ENCODE peak calls at places on chromosomes 13 and 19, in eight cellular contexts. W, U, K, D, G, R, I and L are unnamed samples.

GRCh38 chr19:5407356-5407755 is 47.9 kb upstream of the ZNRF4 start:
- DNase-seq in R (no peak), D (peak), K (peak), U (peak), W (no peak), G (peak), I (peak), L (peak)

GRCh38 chr13:99432637-99433542 is 68.4 kb upstream of the TM9SF2 start:
- DNase-seq in R (peak), I (peak), U (no peak), K (peak), D (peak), G (peak), W (peak), L (peak)

GRCh38 chr19:54850930-54851329 is 687 bp downstream of the KIR3DL2 start:
- DNase-seq in G (no peak), D (no peak), W (no peak), I (no peak), U (no peak), K (no peak), R (no peak), L (no peak)

GRCh38 chr13:23558675-23559536 is 11.3 kb upstream of the TNFRSF19 start:
- DNase-seq in R (peak), W (no peak), G (no peak), U (peak), D (peak), K (peak), I (no peak), L (peak)

GRCh38 chr13:64057372-64058020 is 2641.8 kb upstream of the PCDH20 start:
- DNase-seq in G (no peak), I (no peak), U (no peak), W (no peak), D (no peak), K (no peak), R (no peak), L (no peak)

GRCh38 chr19:56124578-56124977 is 3.5 kb upstream of the ZNF787 start:
- DNase-seq in R (no peak), G (no peak), I (no peak), D (no peak), U (no peak), K (no peak), W (no peak), L (no peak)

GRCh38 chr19:47446534-47447469 is 24.9 kb downstream of the SLC8A2 start:
- DNase-seq in U (peak), R (peak), K (peak), I (no peak), G (peak), W (no peak), D (peak), L (peak)

GRCh38 chr13:112254900-112255299 is 121.3 kb upstream of the SPACA7 start:
- DNase-seq in I (no peak), G (no peak), D (no peak), U (no peak), R (no peak), K (no peak), W (no peak), L (no peak)

GRCh38 chr19:58107778-58108545 is 9.9 kb upstream of the ZSCAN18 start:
- DNase-seq in R (no peak), D (no peak), K (no peak), I (no peak), W (no peak), G (no peak), U (no peak), L (no peak)

GRCh38 chr19:10419646-10420443 is 493 bp upstream of the PDE4A start:
- DNase-seq in R (peak), U (peak), G (peak), D (peak), K (peak), W (peak), I (peak), L (peak)

GRCh38 chr13:99980201-99981114 is 1.1 kb upstream of the ZIC2 start:
- DNase-seq in R (peak), I (peak), K (peak), D (peak), U (peak), G (peak), W (peak), L (peak)

GRCh38 chr13:97359181-97360057 is 74.5 kb upstream of the RAP2A start:
- DNase-seq in U (peak), D (peak), R (peak), W (peak), G (peak), K (peak), I (peak), L (peak)

GRCh38 chr19:55251296-55252081 is 7.3 kb downstream of the PPP6R1 start:
- DNase-seq in R (no peak), U (peak), D (no peak), I (peak), W (no peak), G (no peak), K (no peak), L (peak)

GRCh38 chr19:18700501-18701249 is 17.2 kb downstream of the CRTC1 start:
- DNase-seq in D (no peak), K (peak), W (peak), I (peak), R (peak), U (peak), G (peak), L (peak)

GRCh38 chr13:66071608-66072007 is 1158.5 kb downstream of the PCDH9 start:
- DNase-seq in W (no peak), G (no peak), R (no peak), U (no peak), K (no peak), D (no peak), I (no peak), L (no peak)

GRCh38 chr13:90511903-90512302 is 835.6 kb upstream of the MIR17HG start:
- DNase-seq in U (no peak), K (no peak), D (no peak), R (no peak), I (no peak), W (no peak), G (no peak), L (no peak)

GRCh38 chr19:46904114-46905060 is 43.6 kb downstream of the ARHGAP35 start:
- DNase-seq in D (no peak), R (peak), W (no peak), K (peak), U (peak), G (no peak), I (no peak), L (peak)

GRCh38 chr19:4327252-4327876 is 11.3 kb downstream of the STAP2 start:
- DNase-seq in U (peak), K (peak), G (peak), D (no peak), I (peak), R (peak), W (peak), L (peak)

GRCh38 chr13:46521921-46522691 is 30.9 kb upstream of the LRCH1 start:
- DNase-seq in U (peak), W (no peak), G (no peak), I (no peak), K (no peak), D (no peak), R (no peak), L (no peak)

GRCh38 chr13:112638157-112638750 is 50.3 kb upstream of the TUBGCP3 start:
- DNase-seq in G (no peak), R (no peak), W (no peak), K (no peak), I (no peak), U (no peak), D (no peak), L (no peak)

GRCh38 chr19:22532388-22533310 is 101.5 kb upstream of the ZNF492 start:
- DNase-seq in R (no peak), U (no peak), G (no peak), I (no peak), D (no peak), W (no peak), K (no peak), L (no peak)

GRCh38 chr19:49442354-49442753 is 1.0 kb upstream of the SLC17A7 start:
- DNase-seq in K (peak), I (no peak), D (no peak), G (peak), R (no peak), W (no peak), U (no peak), L (peak)

GRCh38 chr19:40608957-40609356 is 7.8 kb downstream of the LTBP4 start:
- DNase-seq in R (no peak), W (no peak), I (no peak), G (no peak), K (no peak), U (no peak), D (no peak), L (no peak)

DNA sequence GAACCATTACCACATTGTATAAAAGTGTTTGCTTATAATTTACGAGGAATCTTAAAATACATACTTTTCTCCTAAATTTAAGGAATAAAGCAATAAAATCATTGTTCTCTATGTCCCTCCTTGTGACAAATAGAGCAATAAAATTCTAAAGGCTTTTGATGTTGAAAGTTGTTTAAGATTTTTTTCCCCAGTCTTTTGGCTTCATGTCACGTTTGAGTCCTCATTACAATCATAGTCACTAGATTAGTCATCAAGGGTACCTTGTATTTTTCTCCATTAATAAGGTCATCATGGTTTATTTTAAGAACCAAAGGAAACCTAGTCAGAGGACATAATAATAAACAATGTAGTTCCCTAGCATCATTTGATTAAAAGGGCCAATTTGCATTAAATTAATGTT is 3.2 kb downstream of the WBP4 start:
- DNase-seq in I (no peak), R (no peak), K (no peak), D (no peak), G (no peak), U (no peak), W (no peak), L (peak)
- TF ChIP-seq EZH2phosphoT487 in I (no peak), R (no peak), K (no peak), D (no peak), G (no peak), U (no peak), W (no peak), L (no peak)

DNA sequence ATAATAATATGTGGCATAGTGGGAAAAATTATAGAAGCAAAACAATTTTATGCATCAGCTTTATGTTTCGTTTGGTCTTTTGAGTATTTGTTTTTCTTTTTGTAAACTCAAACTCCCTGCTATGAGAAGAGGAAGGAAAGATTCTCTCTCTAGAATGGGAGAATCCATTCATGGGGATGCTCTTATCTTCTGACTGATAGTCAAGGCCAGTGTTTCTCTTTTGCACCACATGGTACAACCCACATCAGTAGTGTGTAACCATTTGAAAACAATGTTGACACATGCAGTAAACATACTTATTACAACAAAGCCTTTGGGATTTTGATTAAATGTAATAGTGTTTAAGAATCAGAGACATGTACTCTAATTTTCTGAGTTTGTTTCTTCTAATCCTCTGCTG is 490.5 kb downstream of the MYO16 start:
- DNase-seq in U (no peak), G (no peak), R (no peak), K (no peak), D (no peak), I (no peak), W (no peak), L (no peak)
- TF ChIP-seq EZH2phosphoT487 in U (no peak), G (no peak), R (no peak), K (no peak), D (no peak), I (no peak), W (no peak), L (no peak)

DNA sequence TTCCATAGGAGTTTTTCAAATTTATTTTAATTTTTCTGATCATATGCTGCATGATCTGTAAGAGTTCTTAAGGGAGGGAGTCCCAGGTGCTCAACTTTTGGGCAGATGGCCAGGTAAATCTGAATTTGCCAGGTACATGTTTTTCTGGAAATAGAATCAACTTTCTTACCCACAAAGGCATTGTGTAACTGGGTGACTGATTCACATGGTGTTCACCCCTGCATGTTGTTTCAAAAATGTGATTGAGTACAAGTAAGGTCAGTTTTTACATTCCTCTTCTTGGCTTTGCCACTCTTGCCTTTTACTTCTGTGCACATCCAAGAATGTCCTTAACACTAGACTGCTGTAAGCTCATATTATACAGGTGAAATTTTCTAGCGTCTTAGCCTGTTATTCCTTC is 30.4 kb downstream of the RB1 start:
- DNase-seq in G (no peak), W (no peak), R (no peak), I (no peak), U (no peak), D (no peak), K (no peak), L (peak)
- TF ChIP-seq EZH2phosphoT487 in G (no peak), W (no peak), R (no peak), I (no peak), U (no peak), D (no peak), K (no peak), L (no peak)

DNA sequence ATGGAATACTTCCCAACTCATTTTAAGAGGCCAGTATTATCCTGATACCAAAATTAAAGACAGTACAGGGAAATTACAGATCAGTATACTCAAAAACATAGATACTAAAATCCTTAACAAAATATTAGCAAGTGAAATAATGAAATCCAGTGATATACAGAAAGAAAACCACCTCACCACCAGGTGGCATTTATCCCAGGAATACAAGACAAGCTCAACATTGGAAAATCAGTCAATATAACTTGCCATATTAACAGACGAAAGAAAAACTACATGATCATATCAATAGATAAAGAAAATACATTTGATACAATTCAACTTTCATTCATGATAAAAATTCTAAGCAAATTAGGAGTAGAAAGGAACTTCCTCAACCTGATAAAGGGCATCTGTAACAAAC is 6.7 kb upstream of the GNA15 start:
- DNase-seq in I (peak), D (peak), R (no peak), U (no peak), K (peak), W (no peak), G (no peak), L (peak)
- TF ChIP-seq EZH2phosphoT487 in I (no peak), D (no peak), R (no peak), U (no peak), K (no peak), W (no peak), G (no peak), L (no peak)

GRCh38 chr13:95153647-95154405 is 147.4 kb downstream of the ABCC4 start:
- DNase-seq in R (no peak), G (no peak), U (no peak), K (peak), I (no peak), D (no peak), W (no peak), L (peak)
- TF ChIP-seq EZH2phosphoT487 in R (no peak), G (no peak), U (no peak), K (no peak), I (no peak), D (no peak), W (no peak), L (no peak)

GRCh38 chr19:6733338-6734095 is 3.9 kb downstream of the GPR108 start:
- DNase-seq in K (peak), U (peak), D (no peak), R (no peak), I (peak), G (no peak), W (no peak), L (no peak)

GRCh38 chr19:6736169-6736916 is 1.0 kb downstream of the GPR108 start:
- DNase-seq in W (peak), U (peak), I (peak), R (peak), G (peak), D (peak), K (peak), L (peak)

GRCh38 chr19:6734096-6734696 is 3.2 kb downstream of the GPR108 start:
- DNase-seq in D (no peak), G (no peak), K (no peak), I (no peak), U (peak), R (peak), W (no peak), L (no peak)

GRCh38 chr19:6736917-6737283 is 480 bp downstream of the GPR108 start:
- DNase-seq in U (peak), I (no peak), R (no peak), D (no peak), W (peak), K (no peak), G (no peak), L (no peak)

DNA sequence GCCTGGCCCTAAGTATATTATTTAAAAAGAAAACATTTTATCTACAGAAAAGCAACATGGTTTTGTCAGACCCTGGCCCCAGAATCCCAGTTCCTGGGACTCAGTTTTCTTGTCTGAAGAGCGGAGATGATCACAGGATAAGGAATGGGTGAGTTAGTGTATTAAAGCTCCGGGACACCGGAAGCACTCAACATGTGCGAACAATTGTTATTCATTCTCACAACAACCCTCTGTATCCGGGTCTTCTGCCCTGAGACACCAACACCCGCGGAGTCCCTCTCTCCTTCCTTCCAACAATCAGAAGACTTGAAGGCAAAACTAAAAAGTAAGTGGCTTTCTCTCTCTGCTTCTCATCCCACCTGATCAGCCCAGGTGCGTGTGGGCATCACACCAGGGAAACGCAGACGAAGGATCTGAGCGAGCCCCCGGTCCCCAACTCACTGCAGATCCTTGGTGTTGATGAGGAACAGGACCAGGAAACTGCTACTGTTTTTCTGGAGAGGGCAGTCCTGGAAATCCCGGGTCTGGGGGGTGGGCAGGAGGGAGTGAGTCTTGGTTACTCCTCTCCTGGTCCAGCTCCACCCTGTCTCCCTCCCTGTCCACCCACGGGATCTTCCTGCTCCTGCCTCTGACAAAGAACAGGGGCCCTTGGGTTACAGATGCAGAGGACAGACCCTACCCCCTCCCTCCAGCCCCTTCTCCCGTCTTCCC is 2.0 kb downstream of the GPR108 start:
- DNase-seq in R (peak), K (no peak), U (peak), I (no peak), D (no peak), W (no peak), G (no peak), L (no peak)
- TF ChIP-seq EZH2phosphoT487 in R (no peak), K (no peak), U (no peak), I (no peak), D (no peak), W (no peak), G (no peak), L (no peak)